ENCODE peak calls at places on chromosomes 1 and 21, in eight cellular contexts. One of them, this sample, is unnamed.

GRCh38 chr1:92504751-92505692 is 18.3 kb upstream of the GFI1 start:
- DNase-seq in Right ventricle myocardium superior: no peak
- DNase-seq in OCI-LY7: no peak
- DNase-seq in HuH-7.5: no peak
- DNase-seq in tibial nerve: no peak
- DNase-seq in psoas muscle: no peak
- DNase-seq in fibroblast of the aortic adventitia: no peak
- DNase-seq in type B pancreatic cell: no peak
- DNase-seq in this sample: peak; percentile 35

GRCh38 chr1:3669421-3669821 is 17.1 kb downstream of the TP73 start:
- DNase-seq in Right ventricle myocardium superior: peak; percentile 38
- DNase-seq in OCI-LY7: no peak
- DNase-seq in HuH-7.5: no peak
- DNase-seq in tibial nerve: no peak
- DNase-seq in psoas muscle: peak; percentile 48
- DNase-seq in fibroblast of the aortic adventitia: no peak
- DNase-seq in type B pancreatic cell: no peak
- DNase-seq in this sample: no peak

GRCh38 chr1:54549181-54549924 is 1.3 kb downstream of the ACOT11 start:
- DNase-seq in Right ventricle myocardium superior: peak; percentile 64
- DNase-seq in OCI-LY7: no peak
- DNase-seq in HuH-7.5: no peak
- DNase-seq in tibial nerve: no peak
- DNase-seq in psoas muscle: peak; percentile 59
- DNase-seq in fibroblast of the aortic adventitia: no peak
- DNase-seq in type B pancreatic cell: peak; percentile 51
- DNase-seq in this sample: no peak

GRCh38 chr1:233326995-233327937 is at the start of gene MAP3K21:
- DNase-seq in Right ventricle myocardium superior: peak; percentile 89
- DNase-seq in OCI-LY7: peak; percentile 94
- DNase-seq in HuH-7.5: peak; percentile 64
- DNase-seq in tibial nerve: peak; percentile 66
- DNase-seq in psoas muscle: peak; percentile 83
- DNase-seq in fibroblast of the aortic adventitia: no peak
- DNase-seq in type B pancreatic cell: peak; percentile 80
- DNase-seq in this sample: peak; percentile 66

GRCh38 chr1:46172321-46172720 is 2.6 kb upstream of the TSPAN1 start:
- DNase-seq in Right ventricle myocardium superior: no peak
- DNase-seq in OCI-LY7: no peak
- DNase-seq in HuH-7.5: no peak
- DNase-seq in tibial nerve: no peak
- DNase-seq in psoas muscle: no peak
- DNase-seq in fibroblast of the aortic adventitia: no peak
- DNase-seq in type B pancreatic cell: no peak
- DNase-seq in this sample: no peak

GRCh38 chr1:109530457-109531204 is 9.0 kb upstream of the GPR61 start:
- DNase-seq in Right ventricle myocardium superior: no peak
- DNase-seq in OCI-LY7: no peak
- DNase-seq in HuH-7.5: no peak
- DNase-seq in tibial nerve: no peak
- DNase-seq in psoas muscle: peak; percentile 64
- DNase-seq in fibroblast of the aortic adventitia: no peak
- DNase-seq in type B pancreatic cell: no peak
- DNase-seq in this sample: no peak

GRCh38 chr21:37225440-37225839 is 41.7 kb downstream of the VPS26C start:
- DNase-seq in Right ventricle myocardium superior: no peak
- DNase-seq in OCI-LY7: no peak
- DNase-seq in HuH-7.5: no peak
- DNase-seq in tibial nerve: no peak
- DNase-seq in psoas muscle: no peak
- DNase-seq in fibroblast of the aortic adventitia: no peak
- DNase-seq in type B pancreatic cell: no peak
- DNase-seq in this sample: peak; percentile 84

GRCh38 chr1:3987669-3988235 is 87.7 kb upstream of the C1orf174 start:
- DNase-seq in Right ventricle myocardium superior: no peak
- DNase-seq in OCI-LY7: peak; percentile 8
- DNase-seq in HuH-7.5: no peak
- DNase-seq in tibial nerve: no peak
- DNase-seq in psoas muscle: no peak
- DNase-seq in fibroblast of the aortic adventitia: no peak
- DNase-seq in type B pancreatic cell: no peak
- DNase-seq in this sample: no peak

GRCh38 chr1:117698398-117699160 is 92.7 kb downstream of the TENT5C start:
- DNase-seq in Right ventricle myocardium superior: peak; percentile 67
- DNase-seq in OCI-LY7: no peak
- DNase-seq in HuH-7.5: no peak
- DNase-seq in tibial nerve: no peak
- DNase-seq in psoas muscle: no peak
- DNase-seq in fibroblast of the aortic adventitia: peak; percentile 81
- DNase-seq in type B pancreatic cell: no peak
- DNase-seq in this sample: no peak